ENCODE peak calls at places on chromosomes 13 and 19, in six cellular contexts. B, Z, J, H, C and A are unnamed samples.

GRCh38 chr13:23952796-23953195 is 55.5 kb upstream of the C1QTNF9B start:
- DNase-seq in B (no peak), C (no peak), Z (no peak), J (no peak), H (no peak), A (no peak)

GRCh38 chr13:61884830-61885229 is 469.2 kb upstream of the PCDH20 start:
- DNase-seq in C (no peak), H (no peak), J (no peak), Z (no peak), B (no peak), A (no peak)

GRCh38 chr13:62293081-62293480 is 877.4 kb upstream of the PCDH20 start:
- DNase-seq in Z (no peak), H (no peak), B (no peak), C (no peak), J (no peak), A (no peak)

GRCh38 chr19:35168261-35168660 is 13.7 kb downstream of the FXYD5 start:
- DNase-seq in J (no peak), C (no peak), B (no peak), H (no peak), Z (no peak), A (no peak)

GRCh38 chr19:49338691-49339363 is 3.6 kb downstream of the CD37 start:
- DNase-seq in H (peak), Z (peak), C (peak), J (peak), B (no peak), A (no peak)

GRCh38 chr19:24048261-24048660 is 38.7 kb upstream of the ZNF254 start:
- DNase-seq in C (no peak), B (no peak), H (no peak), J (no peak), Z (no peak), A (no peak)

GRCh38 chr19:10812902-10813404 is 23.1 kb downstream of the TMED1 start:
- DNase-seq in H (no peak), C (no peak), J (peak), Z (peak), B (peak), A (no peak)

GRCh38 chr13:85610024-85610423 is 189.2 kb downstream of the SLITRK6 start:
- DNase-seq in C (no peak), J (no peak), Z (no peak), H (no peak), B (no peak), A (no peak)

GRCh38 chr13:44129418-44129817 is 244.2 kb upstream of the SERP2 start:
- DNase-seq in Z (no peak), C (no peak), J (no peak), H (no peak), B (no peak), A (no peak)

GRCh38 chr13:30408319-30409101 is 13.8 kb upstream of the UBE2L5 start:
- DNase-seq in J (peak), Z (peak), H (peak), C (peak), B (peak), A (no peak)

DNA sequence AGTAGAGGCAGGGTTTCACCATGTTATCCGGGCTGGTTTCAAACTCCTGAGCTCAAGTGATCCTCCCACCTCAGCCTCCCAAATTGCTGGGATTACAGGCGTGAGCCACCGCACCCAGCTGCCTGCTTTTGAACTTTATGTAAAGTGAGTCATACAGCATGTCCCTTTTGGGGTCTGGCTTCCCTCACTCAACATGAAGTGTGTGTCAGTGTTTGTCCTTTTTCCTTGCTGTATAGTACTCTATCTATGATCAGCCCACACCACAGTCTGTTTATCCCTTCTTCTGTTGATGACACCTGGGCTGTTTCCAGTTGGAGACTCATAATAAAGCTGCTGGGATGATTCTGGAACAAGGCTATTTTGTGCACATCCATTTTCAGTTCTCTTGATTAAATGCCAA is 2.1 kb downstream of the SPIB start:
- DNase-seq in C (no peak), B (no peak), J (no peak), Z (no peak), H (no peak), A (no peak)
- H3K4me3 ChIP-seq in C (no peak), B (no peak), J (no peak), Z (no peak), H (no peak), A (no peak)

GRCh38 chr19:52176574-52176973 is 5.2 kb upstream of the ZNF836 start:
- DNase-seq in B (no peak), C (no peak), H (no peak), Z (no peak), J (no peak), A (no peak)

GRCh38 chr19:52172347-52172746 is 926 bp upstream of the ZNF836 start:
- DNase-seq in H (no peak), J (no peak), C (no peak), Z (peak), B (no peak), A (no peak)

GRCh38 chr19:52171321-52172169 is at the start of gene ZNF836:
- DNase-seq in J (peak), B (no peak), H (peak), C (peak), Z (peak), A (peak)

GRCh38 chr19:52170304-52170703 is 1.1 kb downstream of the ZNF836 start:
- DNase-seq in H (no peak), J (no peak), C (no peak), Z (peak), B (no peak), A (no peak)

DNA sequence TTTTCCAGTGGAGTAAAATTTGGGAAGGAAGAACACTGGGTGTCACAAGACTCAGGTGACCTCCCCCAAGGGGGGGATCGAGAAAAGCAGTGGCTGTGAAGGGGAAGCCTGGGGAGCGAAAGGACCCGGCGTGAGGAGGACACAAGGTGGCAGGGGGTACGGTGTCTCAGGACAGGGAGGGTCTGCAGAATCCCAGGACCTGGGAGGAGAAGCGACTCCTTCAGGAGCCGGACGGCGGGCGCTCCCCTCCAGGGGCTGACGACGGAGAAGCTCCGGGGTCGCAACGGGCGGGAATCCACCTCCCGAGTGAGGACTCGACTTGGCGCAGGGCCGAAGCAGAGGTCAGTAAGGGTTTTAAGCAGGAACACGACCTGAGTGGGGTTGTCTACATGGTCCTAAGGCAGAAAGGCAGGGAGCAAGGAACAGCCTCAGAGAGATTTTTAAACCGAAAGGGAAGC is 529 bp downstream of the ZNF836 start:
- DNase-seq in J (peak), Z (peak), H (no peak), B (no peak), C (no peak), A (no peak)
- H3K27ac ChIP-seq in J (peak), Z (peak), H (peak), B (no peak), C (peak), A (no peak)

GRCh38 chr19:6772028-6772865 is at the start of gene VAV1:
- DNase-seq in B (no peak), H (no peak), Z (peak), C (no peak), J (peak), A (no peak)

GRCh38 chr19:6772866-6773322 is 386 bp downstream of the VAV1 start:
- DNase-seq in B (no peak), J (no peak), Z (no peak), H (no peak), C (no peak), A (no peak)

GRCh38 chr19:6774821-6775707 is 2.6 kb downstream of the VAV1 start:
- DNase-seq in H (no peak), C (no peak), J (no peak), B (no peak), Z (peak), A (no peak)

GRCh38 chr19:6776999-6777398 is 4.5 kb downstream of the VAV1 start:
- DNase-seq in B (no peak), H (no peak), Z (no peak), J (no peak), C (no peak), A (no peak)

GRCh38 chr19:6773323-6773931 is 919 bp downstream of the VAV1 start:
- DNase-seq in C (peak), Z (peak), H (no peak), B (no peak), J (no peak), A (peak)
- H3K4me3 ChIP-seq in C (no peak), Z (no peak), H (peak), B (no peak), J (peak), A (peak)

GRCh38 chr13:40149611-40150283 is 494.3 kb downstream of the COG6 start:
- DNase-seq in J (no peak), Z (peak), B (peak), C (no peak), H (no peak), A (no peak)
- H3K27ac ChIP-seq in J (no peak), Z (peak), B (peak), C (peak), H (peak), A (no peak)

DNA sequence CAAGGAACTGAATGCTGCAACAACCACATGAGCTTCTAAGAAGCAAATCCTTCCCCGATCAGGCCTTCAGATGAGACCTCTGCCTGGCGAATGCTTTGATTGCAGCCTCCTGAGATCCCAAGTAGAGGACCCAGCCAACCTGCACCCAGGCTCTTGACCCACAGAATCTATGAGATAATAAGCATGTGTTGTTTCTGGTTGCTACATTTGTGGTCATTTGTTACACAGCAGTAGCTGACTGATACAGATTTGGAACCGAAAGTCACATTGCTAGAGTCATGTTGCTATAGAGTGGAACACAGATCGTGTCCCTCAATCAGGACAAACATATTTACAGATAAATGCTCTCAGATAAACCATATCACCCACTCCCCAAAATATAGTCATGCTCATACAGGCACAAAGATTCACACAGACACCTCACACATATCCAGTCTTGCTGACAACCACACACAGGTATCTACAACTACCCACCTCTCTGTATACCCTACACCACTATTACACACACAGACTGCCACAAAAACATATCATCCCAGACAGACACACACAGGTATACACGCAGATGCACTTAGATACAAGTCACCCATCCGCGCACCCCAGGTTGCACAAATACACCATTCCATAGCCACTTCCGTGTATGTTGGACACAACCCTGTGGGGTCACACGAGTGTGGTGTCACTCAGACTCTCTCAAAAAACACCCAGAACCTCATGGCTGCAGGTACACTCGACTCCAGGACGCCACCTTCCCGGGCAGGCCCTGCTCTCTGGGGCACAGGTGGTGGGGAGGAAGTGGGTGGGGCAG is 5.5 kb downstream of the DIRAS1 start:
- DNase-seq in Z (no peak), C (no peak), H (no peak), B (no peak), J (no peak), A (no peak)
- H3K4me3 ChIP-seq in Z (no peak), C (no peak), H (no peak), B (no peak), J (no peak), A (no peak)

DNA sequence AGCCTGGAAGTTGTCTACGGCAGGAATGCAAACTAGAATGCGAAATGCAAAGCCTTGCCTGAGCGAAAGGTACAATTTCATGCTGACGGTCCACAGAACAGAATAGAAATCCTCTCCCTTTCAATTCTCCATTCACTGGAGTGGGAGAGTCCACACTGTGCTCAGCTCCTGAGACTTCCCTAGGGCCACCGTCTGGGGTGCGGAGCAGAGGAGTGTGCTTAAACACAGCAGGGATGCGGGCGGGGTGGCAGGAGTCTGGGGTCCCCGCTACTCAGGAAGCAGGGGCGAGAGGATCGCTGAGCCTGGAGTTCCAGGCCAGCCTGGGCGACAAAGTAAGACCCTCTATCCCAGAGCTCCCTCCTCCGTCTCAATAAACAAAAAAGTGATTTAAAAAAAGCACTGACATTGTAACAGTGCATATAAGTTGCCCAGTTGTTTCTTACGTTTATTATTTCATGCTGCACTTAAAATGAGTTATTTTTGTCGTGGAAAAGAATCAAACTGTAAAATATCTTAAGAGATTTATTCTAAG is 614 bp upstream of the ZNF816 start:
- DNase-seq in H (no peak), B (no peak), C (peak), J (no peak), Z (peak), A (no peak)
- H3K27ac ChIP-seq in H (peak), B (peak), C (peak), J (peak), Z (peak), A (no peak)

GRCh38 chr13:93243375-93244063 is 16.9 kb downstream of the GPC6 start:
- DNase-seq in J (peak), B (no peak), H (no peak), C (no peak), Z (no peak), A (no peak)

GRCh38 chr13:93246069-93246468 is 19.5 kb downstream of the GPC6 start:
- DNase-seq in C (no peak), B (no peak), H (no peak), Z (no peak), J (no peak), A (no peak)

GRCh38 chr13:93244141-93244917 is 17.7 kb downstream of the GPC6 start:
- DNase-seq in B (no peak), Z (peak), H (no peak), J (no peak), C (peak), A (no peak)

GRCh38 chr13:93248627-93249047 is 22.0 kb downstream of the GPC6 start:
- DNase-seq in C (no peak), Z (no peak), J (no peak), B (no peak), H (no peak), A (no peak)

GRCh38 chr13:93244918-93245280 is 18.3 kb downstream of the GPC6 start:
- DNase-seq in J (no peak), Z (no peak), H (no peak), B (no peak), C (no peak), A (no peak)
- H3K4me3 ChIP-seq in J (peak), Z (no peak), H (peak), B (peak), C (no peak), A (no peak)

GRCh38 chr13:110244926-110245325 is 62.0 kb downstream of the COL4A1 start:
- DNase-seq in Z (no peak), C (no peak), J (no peak), B (no peak), H (no peak), A (no peak)

GRCh38 chr13:110244096-110244830 is 62.7 kb downstream of the COL4A1 start:
- DNase-seq in Z (no peak), C (no peak), H (no peak), B (no peak), J (no peak), A (no peak)

GRCh38 chr13:110242615-110243014 is 64.3 kb downstream of the COL4A1 start:
- DNase-seq in J (no peak), B (no peak), C (no peak), Z (no peak), H (no peak), A (no peak)

GRCh38 chr13:110246530-110246929 is 60.4 kb downstream of the COL4A1 start:
- DNase-seq in Z (no peak), H (no peak), J (no peak), B (no peak), C (no peak), A (no peak)

DNA sequence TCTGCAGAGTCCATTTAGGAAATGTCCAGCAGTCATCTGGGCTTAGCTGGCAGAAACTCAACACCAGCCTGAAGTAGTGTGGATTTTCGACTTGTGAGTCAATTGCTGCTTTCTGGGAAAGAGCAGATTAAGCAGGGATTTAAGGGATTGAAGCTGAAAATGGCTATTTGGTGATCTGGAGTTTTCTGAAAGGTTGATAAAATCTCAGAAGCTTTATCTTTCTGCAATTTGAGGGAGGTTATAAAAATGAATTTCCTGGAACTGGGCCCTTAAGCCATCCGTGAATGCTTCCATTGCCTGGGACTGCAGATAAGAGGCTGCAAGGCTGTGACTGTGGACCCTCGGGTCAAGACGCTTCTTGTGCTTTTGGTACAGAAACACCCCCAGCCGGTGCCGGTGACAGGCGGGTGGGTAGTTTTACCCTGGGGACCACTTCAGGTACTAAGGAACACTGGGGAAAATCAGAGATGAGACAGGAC is 61.5 kb downstream of the COL4A1 start:
- DNase-seq in Z (no peak), H (no peak), C (no peak), B (peak), J (no peak), A (no peak)
- H3K27ac ChIP-seq in Z (peak), H (peak), C (no peak), B (no peak), J (peak), A (no peak)

DNA sequence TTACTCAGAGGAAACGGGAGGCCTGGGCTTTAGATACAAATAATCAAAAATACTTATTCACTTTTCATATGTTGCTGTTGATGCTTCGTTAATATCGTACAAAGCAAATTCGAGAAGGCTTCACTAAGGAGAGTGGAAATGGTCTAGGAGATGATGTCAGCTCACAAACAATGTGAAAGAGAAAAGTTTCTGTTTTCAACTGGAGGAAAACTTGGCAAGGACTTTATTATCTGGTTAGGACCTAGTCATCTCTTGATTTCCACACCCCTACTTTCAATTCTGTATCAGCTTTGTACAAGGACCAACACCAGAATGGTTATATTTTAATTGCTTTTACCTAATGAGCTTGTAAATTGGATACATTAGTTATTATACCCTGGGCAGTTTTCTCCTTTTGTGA is 88.0 kb downstream of the SLC10A2 start:
- DNase-seq in C (no peak), J (no peak), Z (no peak), B (no peak), H (no peak), A (no peak)
- H3K4me3 ChIP-seq in C (peak), J (peak), Z (no peak), B (no peak), H (peak), A (no peak)